ENCODE peak calls at places on chromosomes 4 and X, in nine cellular contexts. E is upper lobe of right lung, V is Peyer's patch, U is mammary epithelial cell, B is body of pancreas, Z is BE2C, G is right lobe of liver, F is cardiac muscle cell, R is uterus. I is an unnamed sample. For H3K4me1, the result is how much of the 10 kb centered on the place peaks cover.

GRCh38 chr4:158599150-158599549 is 72.5 kb downstream of the C4orf46 start:
- DNase-seq in F (no peak), E (no peak), V (no peak), Z (no peak), G (no peak), U (no peak), B (no peak), R (no peak), I (no peak)

GRCh38 chrX:93538575-93538974 is 134.8 kb downstream of the NAP1L3 start:
- DNase-seq in R (no peak), U (no peak), B (no peak), F (peak), G (no peak), E (no peak), Z (no peak), V (no peak), I (no peak)

GRCh38 chrX:49910344-49910743 is 12.1 kb upstream of the CLCN5 start:
- DNase-seq in U (no peak), R (no peak), B (no peak), F (no peak), G (no peak), Z (no peak), E (no peak), V (no peak), I (no peak)

GRCh38 chr4:137961051-137961438 is 281.1 kb downstream of the SLC7A11 start:
- DNase-seq in E (no peak), B (no peak), V (no peak), U (peak), R (no peak), Z (no peak), F (peak), G (no peak), I (no peak)

GRCh38 chr4:24799196-24799543 is 3.8 kb downstream of the SOD3 start:
- DNase-seq in R (no peak), U (no peak), Z (no peak), G (no peak), E (no peak), B (no peak), V (no peak), F (no peak), I (no peak)

GRCh38 chrX:54509401-54509800 is 13.4 kb upstream of the FGD1 start:
- DNase-seq in G (no peak), V (no peak), R (no peak), Z (no peak), F (peak), E (no peak), B (no peak), U (no peak), I (no peak)

GRCh38 chr4:145626623-145626982 is 7.4 kb downstream of the MMAA start:
- DNase-seq in U (no peak), G (no peak), V (no peak), E (no peak), Z (no peak), B (no peak), F (no peak), R (no peak), I (no peak)

GRCh38 chr4:137519406-137519805 is 12.9 kb downstream of the PCDH18 start:
- DNase-seq in U (no peak), G (no peak), R (no peak), E (no peak), V (no peak), Z (no peak), B (no peak), F (peak), I (peak)

GRCh38 chr4:11976726-11977263 is 548.1 kb upstream of the HS3ST1 start:
- DNase-seq in E (no peak), Z (no peak), B (no peak), U (no peak), R (no peak), G (no peak), F (no peak), V (no peak), I (no peak)

GRCh38 chrX:108199691-108200090 is 108.1 kb downstream of the ATG4A start:
- DNase-seq in B (no peak), F (peak), V (no peak), Z (peak), R (peak), G (no peak), E (no peak), U (peak), I (no peak)

GRCh38 chr4:81930506-81931238 is 443.1 kb downstream of the HNRNPD start:
- DNase-seq in R (no peak), F (no peak), B (no peak), V (no peak), E (no peak), G (no peak), U (no peak), Z (no peak), I (no peak)

GRCh38 chr4:138401330-138401729 is 159.2 kb upstream of the SLC7A11 start:
- DNase-seq in E (no peak), R (peak), V (no peak), B (peak), Z (peak), F (peak), G (no peak), U (no peak), I (peak)

GRCh38 chr4:134552063-134552462 is 350.5 kb upstream of the PABPC4L start:
- DNase-seq in E (no peak), F (no peak), V (no peak), B (no peak), Z (no peak), G (no peak), R (no peak), U (no peak), I (no peak)

GRCh38 chr4:107913283-107913899 is 18.0 kb upstream of the CYP2U1 start:
- DNase-seq in R (peak), Z (peak), V (no peak), F (peak), E (no peak), B (peak), U (peak), G (no peak), I (no peak)

DNA sequence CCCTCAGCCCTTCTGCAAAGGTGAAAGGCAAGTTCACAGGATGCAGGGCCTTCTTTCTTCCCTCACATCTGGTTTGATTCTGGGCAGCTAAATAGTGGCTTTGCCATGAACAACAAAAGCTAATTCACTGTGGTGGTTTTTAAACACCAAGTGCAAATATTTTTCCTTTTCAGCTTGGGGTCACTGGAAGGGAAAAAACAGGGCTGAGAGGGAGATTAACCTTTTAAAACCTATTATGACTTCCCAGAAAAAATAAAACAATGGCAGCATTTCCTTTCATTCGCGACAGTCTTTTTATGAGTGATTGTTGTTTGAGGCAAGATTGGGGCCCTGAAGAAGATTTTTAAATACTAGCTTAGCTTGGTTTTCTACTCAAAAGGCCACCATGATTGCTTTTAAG is 103.7 kb upstream of the SCML1 start:
- DNase-seq in U (no peak), G (no peak), E (no peak), F (no peak), B (no peak), R (no peak), Z (no peak), V (no peak), I (no peak)
- H3K4me3 ChIP-seq in U (peak), G (no peak), E (no peak), F (no peak), B (no peak), R (no peak), Z (no peak), V (no peak), I (no peak)

GRCh38 chrX:130158311-130158710 is 7.3 kb downstream of the AIFM1 start:
- DNase-seq in F (no peak), G (no peak), B (no peak), Z (no peak), V (no peak), R (no peak), U (no peak), E (no peak), I (no peak)
- H3K4me1 ChIP-seq in F (under half), G (under half), B (under half), Z (under half), V (under half), R (under half), U (under half), E (under half), I (under half)

DNA sequence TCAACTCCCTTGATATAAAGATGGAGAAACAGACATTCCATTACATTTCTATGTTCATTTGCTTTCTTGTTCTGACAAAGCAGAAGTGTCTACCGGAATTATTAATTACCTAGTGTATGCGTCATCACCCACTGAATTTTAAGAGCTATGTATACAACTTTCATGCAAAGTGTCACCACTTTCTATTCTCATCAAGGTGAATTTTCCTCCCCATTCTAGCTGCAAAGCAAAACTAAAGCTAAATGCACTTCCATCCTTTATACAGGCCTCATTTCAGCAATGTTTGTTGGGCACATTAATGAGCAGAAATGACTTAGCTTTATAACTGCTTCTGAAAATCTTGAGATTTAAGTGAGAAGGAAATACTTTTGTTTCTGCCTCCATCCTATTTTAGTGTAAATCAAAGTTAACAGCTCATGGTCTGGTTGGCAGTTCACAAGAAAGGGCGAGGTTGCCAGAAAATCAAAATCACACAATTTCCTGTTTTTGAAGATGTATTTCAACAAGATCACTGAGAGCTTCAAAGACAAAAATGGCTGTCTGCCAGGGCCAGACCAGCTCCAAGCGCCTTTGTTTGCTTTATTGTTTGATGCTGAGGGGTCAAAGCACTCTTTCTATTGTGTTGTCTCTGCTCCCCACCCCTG is 7.2 kb upstream of the FAM9C start:
- DNase-seq in B (no peak), F (peak), E (no peak), Z (no peak), U (no peak), V (no peak), R (no peak), G (no peak), I (no peak)
- H3K4me3 ChIP-seq in B (no peak), F (no peak), E (no peak), Z (no peak), U (no peak), V (no peak), R (no peak), G (no peak), I (no peak)

DNA sequence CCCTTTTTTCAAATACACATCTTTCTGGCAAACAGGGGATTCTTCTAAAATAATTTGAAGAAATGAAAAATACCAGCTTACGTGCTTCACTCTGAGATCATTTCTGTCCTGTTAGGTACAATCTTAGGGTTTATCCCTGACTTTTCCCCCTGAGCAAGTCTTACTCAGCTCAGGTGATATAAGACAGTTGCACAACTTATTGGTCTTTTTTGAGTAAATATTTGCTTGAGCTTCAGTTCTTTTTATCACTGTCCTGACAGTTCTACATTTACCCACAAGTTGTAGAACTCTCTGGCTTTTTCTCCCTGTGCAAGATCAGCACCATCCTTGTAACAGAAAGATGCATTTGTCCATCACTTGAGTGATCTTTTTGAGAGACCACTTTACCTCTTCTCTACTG is 84.9 kb downstream of the MID1IP1 start:
- DNase-seq in B (no peak), R (no peak), F (no peak), U (no peak), V (no peak), E (no peak), G (no peak), Z (no peak), I (no peak)
- H3K4me1 ChIP-seq in B (under half), R (under half), F (under half), U (under half), V (under half), E (under half), G (under half), Z (under half), I (under half)

GRCh38 chr4:1682860-1683259 is 1.3 kb downstream of the FAM53A start:
- DNase-seq in E (no peak), Z (no peak), G (no peak), F (no peak), R (no peak), U (no peak), B (no peak), V (no peak), I (peak)
- H3K4me3 ChIP-seq in E (peak), Z (no peak), G (no peak), F (no peak), R (no peak), U (peak), B (no peak), V (no peak), I (no peak)

I was measured in aorta.